ENCODE peak calls at places on chromosomes 16 and 17, in six cellular contexts. S is PC-3, V is transverse colon, A is left ventricle myocardium inferior, U is IMR-90, Z is endodermal cell. Q is an unnamed sample. For H3K4me1, the result is how much of the 10 kb centered on the place peaks cover.

GRCh38 chr17:9368631-9369030 is 207.0 kb downstream of the STX8 start:
- DNase-seq in S (no peak), V (no peak), A (no peak), U (peak), Z (no peak), Q (no peak)

GRCh38 chr16:82129881-82130280 is 40.1 kb downstream of the MPHOSPH6 start:
- DNase-seq in S (no peak), V (no peak), A (no peak), U (no peak), Z (no peak), Q (no peak)

GRCh38 chr16:31186930-31187807 is 7.2 kb downstream of the FUS start:
- DNase-seq in S (no peak), V (no peak), A (no peak), U (no peak), Z (no peak), Q (no peak)

GRCh38 chr17:55760643-55761355 is 9.9 kb downstream of the PCTP start:
- DNase-seq in S (no peak), V (no peak), A (no peak), U (no peak), Z (no peak), Q (no peak)

GRCh38 chr17:79942011-79942405 is 93.7 kb downstream of the TBC1D16 start:
- DNase-seq in S (no peak), V (no peak), A (peak), U (no peak), Z (peak), Q (no peak)

GRCh38 chr16:5756969-5757368 is 659.4 kb upstream of the EEF2KMT start:
- DNase-seq in S (no peak), V (no peak), A (no peak), U (no peak), Z (peak), Q (no peak)

GRCh38 chr16:65908568-65908967 is 457.9 kb upstream of the CDH5 start:
- DNase-seq in S (no peak), V (no peak), A (no peak), U (no peak), Z (peak), Q (no peak)

GRCh38 chr16:66629856-66630255 is 25.4 kb downstream of the CMTM3 start:
- DNase-seq in S (no peak), V (no peak), A (no peak), U (no peak), Z (no peak), Q (no peak)

GRCh38 chr17:13931752-13932477 is 137.4 kb upstream of the COX10 start:
- DNase-seq in S (peak), V (peak), A (peak), U (peak), Z (no peak), Q (peak)

GRCh38 chr17:82528484-82529265 is 9.1 kb downstream of the FOXK2 start:
- DNase-seq in S (peak), V (peak), A (peak), U (peak), Z (peak), Q (peak)

GRCh38 chr16:21638573-21638975 is 13.8 kb downstream of the IGSF6 start:
- DNase-seq in S (peak), V (no peak), A (no peak), U (peak), Z (no peak), Q (peak)

GRCh38 chr17:73480740-73481139 is 163.5 kb downstream of the SDK2 start:
- DNase-seq in S (no peak), V (no peak), A (peak), U (no peak), Z (no peak), Q (no peak)

GRCh38 chr16:71974068-71974818 is 26.0 kb downstream of the PKD1L3 start:
- DNase-seq in S (no peak), V (no peak), A (no peak), U (no peak), Z (no peak), Q (no peak)

GRCh38 chr17:63136381-63137012 is 170.5 kb downstream of the TANC2 start:
- DNase-seq in S (no peak), V (no peak), A (no peak), U (no peak), Z (peak), Q (no peak)

GRCh38 chr16:928526-928925 is 42.3 kb downstream of the LMF1 start:
- DNase-seq in S (no peak), V (no peak), A (no peak), U (no peak), Z (no peak), Q (no peak)

GRCh38 chr17:7314719-7315569 is at the start of gene GPS2:
- DNase-seq in S (peak), V (peak), A (peak), U (peak), Z (peak), Q (peak)
- H3K27ac ChIP-seq in S (peak), V (peak), A (peak), U (peak), Z (peak), Q (peak)

GRCh38 chr16:25010542-25010941 is 4.6 kb downstream of the ARHGAP17 start:
- DNase-seq in S (no peak), V (no peak), A (no peak), U (no peak), Z (no peak), Q (no peak)
- H3K4me1 ChIP-seq in S (under half), V (half or more), A (half or more), U (under half), Z (under half), Q (under half)

GRCh38 chr17:7572588-7573323 is 6.7 kb upstream of the CD68 start:
- DNase-seq in S (peak), V (peak), A (peak), U (peak), Z (peak), Q (peak)
- TF ChIP-seq CTCF in S (no peak), V (no peak), A (peak), U (no peak), Z (no peak), Q (no peak)

GRCh38 chr17:51234162-51234561 is 25.7 kb downstream of the MBTD1 start:
- DNase-seq in S (no peak), V (no peak), A (no peak), U (no peak), Z (no peak), Q (no peak)
- H3K27ac ChIP-seq in S (no peak), V (no peak), A (no peak), U (no peak), Z (no peak), Q (no peak)

DNA sequence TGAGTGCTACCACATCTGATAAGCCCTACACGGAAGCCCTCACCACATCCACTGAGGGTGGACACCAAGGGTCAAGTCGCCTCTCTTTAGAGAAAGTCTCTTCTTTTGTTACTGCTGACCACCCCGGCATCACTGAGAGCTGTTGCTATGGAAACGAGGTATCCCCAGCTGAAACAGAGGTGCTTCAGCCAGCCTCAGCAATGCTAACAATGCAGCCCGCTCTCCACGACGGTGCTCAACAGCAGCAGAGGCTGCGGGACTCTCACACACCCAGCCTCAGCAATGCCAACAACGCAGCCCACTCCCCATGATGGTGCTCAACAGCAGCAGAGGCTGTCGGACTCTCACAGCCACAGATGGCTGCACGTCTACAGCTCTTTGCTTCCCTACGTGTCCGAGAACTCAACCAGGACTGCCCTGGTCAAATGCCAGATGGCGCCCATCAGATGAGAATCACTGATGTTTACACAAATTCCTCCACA is 41.4 kb downstream of the VPS53 start:
- DNase-seq in S (no peak), V (no peak), A (no peak), U (peak), Z (peak), Q (no peak)
- H3K4me1 ChIP-seq in S (under half), V (under half), A (under half), U (under half), Z (under half), Q (under half)

DNA sequence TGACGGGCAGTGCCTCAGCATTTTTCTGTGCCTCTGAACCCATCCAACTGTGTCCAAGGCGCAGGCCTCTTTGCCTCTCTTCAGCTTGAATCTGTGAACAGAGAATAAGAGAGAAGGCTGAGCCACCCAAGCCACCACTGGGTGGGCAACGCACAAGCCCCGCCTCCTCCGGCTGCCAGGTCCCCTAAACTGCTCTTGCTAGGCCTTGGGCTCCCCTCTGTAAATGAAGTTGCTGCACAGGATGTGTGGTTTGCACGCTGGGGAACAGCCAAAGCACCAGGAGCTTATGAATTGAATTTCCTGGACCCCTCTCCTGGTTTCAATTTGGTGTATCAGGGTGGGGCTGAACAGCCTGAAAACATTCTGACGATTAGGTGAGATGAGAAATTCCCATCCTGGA is 2.5 kb downstream of the CCL1 start:
- DNase-seq in S (no peak), V (no peak), A (no peak), U (no peak), Z (peak), Q (no peak)
- TF ChIP-seq CTCF in S (no peak), V (no peak), A (no peak), U (no peak), Z (no peak), Q (no peak)

GRCh38 chr16:16018705-16019104 is 69.3 kb downstream of the ABCC1 start:
- DNase-seq in S (peak), V (no peak), A (no peak), U (no peak), Z (no peak), Q (peak)
- H3K27ac ChIP-seq in S (peak), V (no peak), A (no peak), U (peak), Z (no peak), Q (no peak)

DNA sequence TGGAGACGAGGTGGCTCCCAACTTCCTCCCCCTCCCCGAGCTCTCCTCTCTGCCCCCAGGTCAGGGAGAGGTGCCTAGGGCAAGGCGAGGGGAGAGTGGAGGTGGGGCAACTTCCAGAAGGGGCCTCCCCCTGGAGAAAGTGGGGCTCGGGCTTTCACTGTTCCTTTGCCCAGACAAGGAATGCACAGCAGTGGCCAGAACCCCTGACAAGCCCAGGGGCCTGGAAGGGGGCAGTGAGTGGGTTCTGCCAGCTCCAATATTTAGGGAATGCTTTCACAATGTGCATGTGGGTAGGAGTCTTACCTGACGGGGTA is 11.7 kb upstream of the SP2 start:
- DNase-seq in S (no peak), V (no peak), A (no peak), U (no peak), Z (no peak), Q (no peak)
- H3K4me1 ChIP-seq in S (under half), V (half or more), A (under half), U (under half), Z (under half), Q (under half)

GRCh38 chr17:36755586-36755985 is 154.2 kb downstream of the MRM1 start:
- DNase-seq in S (peak), V (peak), A (no peak), U (no peak), Z (peak), Q (no peak)
- TF ChIP-seq CTCF in S (peak), V (peak), A (no peak), U (peak), Z (peak), Q (peak)

GRCh38 chr17:41287050-41287449 is 11.6 kb downstream of the KRTAP9-7 start:
- DNase-seq in S (no peak), V (no peak), A (no peak), U (no peak), Z (no peak), Q (no peak)

GRCh38 chr17:41284546-41284945 is 9.0 kb downstream of the KRTAP9-7 start:
- DNase-seq in S (peak), V (no peak), A (no peak), U (no peak), Z (no peak), Q (no peak)

GRCh38 chr17:41278176-41278955 is 2.9 kb downstream of the KRTAP9-7 start:
- DNase-seq in S (no peak), V (no peak), A (no peak), U (no peak), Z (no peak), Q (no peak)

DNA sequence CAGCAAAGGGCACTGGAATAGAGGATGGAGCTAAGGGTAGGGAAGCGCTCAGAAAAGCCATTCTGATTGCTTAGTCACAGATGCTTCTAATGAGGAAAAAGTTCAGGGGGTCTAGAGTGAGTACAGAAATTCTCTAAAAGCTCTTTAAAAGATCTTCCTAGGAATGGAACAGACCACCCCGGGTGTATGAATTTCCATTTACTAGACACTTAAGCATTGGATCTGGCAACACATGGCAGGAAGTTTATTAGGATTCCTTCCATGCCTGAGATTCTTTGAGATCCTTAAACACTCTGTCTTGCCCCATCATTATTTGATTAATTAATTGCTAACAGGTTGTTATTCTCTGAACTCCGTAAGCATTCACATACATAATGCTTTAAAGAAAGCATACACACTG is 8.5 kb downstream of the KRTAP9-7 start:
- DNase-seq in S (no peak), V (no peak), A (no peak), U (peak), Z (no peak), Q (no peak)
- H3K27ac ChIP-seq in S (no peak), V (no peak), A (no peak), U (peak), Z (no peak), Q (no peak)